ENCODE peak calls at places on chromosomes 12 and 14, in six cellular contexts. L is NCI-H1417, N is lower lobe of right lung, X is NCI-H460, Y is left cardiac atrium, S is AG20443. Q is an unnamed sample.

GRCh38 chr14:103630364-103631108 is 1.5 kb downstream of the KLC1 start:
- DNase-seq in X (no peak), L (no peak), S (no peak), N (no peak), Y (no peak), Q (no peak)

GRCh38 chr14:90604356-90604755 is 207.5 kb downstream of the CALM1 start:
- DNase-seq in S (no peak), Y (no peak), N (no peak), L (no peak), X (no peak), Q (no peak)

GRCh38 chr12:54683388-54683787 is 35.2 kb upstream of the DCD start:
- DNase-seq in N (no peak), X (no peak), L (peak; percentile 71), Y (no peak), S (no peak), Q (no peak)

GRCh38 chr14:69652942-69653680 is 41.7 kb downstream of the SUSD6 start:
- DNase-seq in N (no peak), Y (no peak), S (no peak), X (no peak), L (no peak), Q (no peak)

GRCh38 chr12:100987552-100988277 is 193.1 kb downstream of the ANO4 start:
- DNase-seq in Y (no peak), L (peak; percentile 23), N (no peak), X (no peak), S (peak; percentile 71), Q (peak; percentile 62)

GRCh38 chr14:52852810-52853521 is 61.6 kb upstream of the GNPNAT1 start:
- DNase-seq in Y (no peak), L (peak; percentile 84), N (no peak), S (no peak), X (no peak), Q (no peak)

GRCh38 chr14:90739318-90740077 is 76.7 kb downstream of the TTC7B start:
- DNase-seq in Y (no peak), L (no peak), X (no peak), N (no peak), S (no peak), Q (no peak)

GRCh38 chr14:57389646-57390036 is 745 bp upstream of the NAA30 start:
- DNase-seq in X (no peak), Y (no peak), S (no peak), N (no peak), L (peak; percentile 86), Q (no peak)

GRCh38 chr12:25958254-25959068 is at the start of gene RASSF8:
- DNase-seq in X (peak; percentile 56), L (peak; percentile 83), N (peak; percentile 79), Y (peak; percentile 85), S (peak; percentile 94), Q (peak; percentile 82)

GRCh38 chr14:99459491-99460100 is 21.1 kb downstream of the SETD3 start:
- DNase-seq in S (no peak), Y (no peak), N (no peak), L (no peak), X (no peak), Q (no peak)

GRCh38 chr12:26198742-26199141 is 3.4 kb downstream of the SSPN start:
- DNase-seq in X (no peak), L (no peak), N (no peak), S (peak; percentile 65), Y (peak; percentile 70), Q (peak; percentile 62)

GRCh38 chr12:68175566-68176033 is 16.1 kb upstream of the IFNG start:
- DNase-seq in N (no peak), X (no peak), L (no peak), S (no peak), Y (no peak), Q (no peak)

GRCh38 chr14:55611859-55612258 is 31.9 kb downstream of the KTN1 start:
- DNase-seq in S (no peak), N (no peak), Y (no peak), L (no peak), X (no peak), Q (no peak)

GRCh38 chr14:96098999-96099335 is 59.8 kb downstream of the C14orf132 start:
- DNase-seq in N (no peak), Y (no peak), L (no peak), S (no peak), X (no peak), Q (no peak)

GRCh38 chr14:89190779-89191513 is 226.1 kb downstream of the FOXN3 start:
- DNase-seq in N (no peak), L (peak; percentile 91), Y (no peak), X (no peak), S (no peak), Q (no peak)

GRCh38 chr14:45906257-45906656 is 653.3 kb upstream of the MIS18BP1 start:
- DNase-seq in L (no peak), Y (no peak), X (no peak), S (no peak), N (no peak), Q (no peak)

GRCh38 chr14:105381446-105382342 is 16.6 kb upstream of the TEX22 start:
- DNase-seq in X (no peak), S (no peak), L (no peak), N (no peak), Y (no peak), Q (no peak)

GRCh38 chr12:68451261-68452091 is 119.3 kb upstream of the MDM1 start:
- DNase-seq in S (peak; percentile 66), Y (peak; percentile 39), X (no peak), N (no peak), L (peak; percentile 34), Q (peak; percentile 87)

GRCh38 chr14:94685166-94685581 is 73.0 kb downstream of the SERPINA3 start:
- DNase-seq in S (no peak), X (no peak), Y (no peak), N (no peak), L (no peak), Q (no peak)

GRCh38 chr12:108807996-108808725 is 49.2 kb downstream of the SSH1 start:
- DNase-seq in Y (no peak), S (no peak), N (no peak), L (peak; percentile 14), X (no peak), Q (no peak)

GRCh38 chr14:75831455-75831854 is 150.3 kb downstream of the TGFB3 start:
- DNase-seq in Y (peak; percentile 71), S (peak; percentile 71), N (peak; percentile 86), L (peak; percentile 50), X (no peak), Q (peak; percentile 53)

GRCh38 chr12:117105902-117106301 is 6.7 kb upstream of the TESC start:
- DNase-seq in X (no peak), Y (no peak), L (no peak), N (no peak), S (no peak), Q (no peak)

GRCh38 chr14:63995285-63995684 is 142.5 kb downstream of the SYNE2 start:
- DNase-seq in S (no peak), X (no peak), Y (no peak), N (no peak), L (no peak), Q (no peak)

GRCh38 chr14:37994846-37995372 is 212.8 kb upstream of the SSTR1 start:
- DNase-seq in S (no peak), N (no peak), L (no peak), X (no peak), Y (no peak), Q (no peak)

GRCh38 chr14:54730156-54730961 is 163.4 kb downstream of the SAMD4A start:
- DNase-seq in L (no peak), S (peak; percentile 70), Y (no peak), N (no peak), X (no peak), Q (no peak)